ENCODE peak calls at places on chromosomes 12 and 14, in four cellular contexts. One of them, this sample, is unnamed.
A peak's percentile ranks its signal among the peaks of the same experiment; 100 is the strongest.

GRCh38 chr14:53186532-53186931 is 33.4 kb upstream of the DDHD1 start:
- DNase-seq in Kasumi-1: no peak
- DNase-seq in lung: no peak
- DNase-seq in ureter: no peak
- DNase-seq in this sample: no peak

GRCh38 chr12:39028382-39028781 is 123.0 kb upstream of the CPNE8 start:
- DNase-seq in Kasumi-1: no peak
- DNase-seq in lung: no peak
- DNase-seq in ureter: no peak
- DNase-seq in this sample: no peak

GRCh38 chr14:53786045-53786444 is 170.6 kb downstream of the BMP4 start:
- DNase-seq in Kasumi-1: no peak
- DNase-seq in lung: no peak
- DNase-seq in ureter: no peak
- DNase-seq in this sample: no peak

GRCh38 chr14:41830679-41831078 is 224.0 kb downstream of the LRFN5 start:
- DNase-seq in Kasumi-1: no peak
- DNase-seq in lung: no peak
- DNase-seq in ureter: peak; percentile 53
- DNase-seq in this sample: no peak

GRCh38 chr14:96629558-96630222 is 127.5 kb downstream of the PAPOLA start:
- DNase-seq in Kasumi-1: no peak
- DNase-seq in lung: no peak
- DNase-seq in ureter: no peak
- DNase-seq in this sample: no peak

GRCh38 chr12:108627134-108627920 is 6.4 kb downstream of the SELPLG start:
- DNase-seq in Kasumi-1: no peak
- DNase-seq in lung: no peak
- DNase-seq in ureter: no peak
- DNase-seq in this sample: no peak

GRCh38 chr14:105151838-105152793 is 16.5 kb downstream of the JAG2 start:
- DNase-seq in Kasumi-1: no peak
- DNase-seq in lung: no peak
- DNase-seq in ureter: no peak
- DNase-seq in this sample: no peak

GRCh38 chr14:41606249-41607118 is at the start of gene LRFN5:
- DNase-seq in Kasumi-1: no peak
- DNase-seq in lung: peak; percentile 29
- DNase-seq in ureter: no peak
- DNase-seq in this sample: no peak

GRCh38 chr14:104787736-104788532 is 7.6 kb downstream of the AKT1 start:
- DNase-seq in Kasumi-1: peak; percentile 11
- DNase-seq in lung: no peak
- DNase-seq in ureter: no peak
- DNase-seq in this sample: peak; percentile 73

GRCh38 chr12:7989827-7990491 is 42.6 kb upstream of the FOXJ2 start:
- DNase-seq in Kasumi-1: peak; percentile 80
- DNase-seq in lung: peak; percentile 74
- DNase-seq in ureter: peak; percentile 54
- DNase-seq in this sample: peak; percentile 95

GRCh38 chr14:100078997-100079561 is 13.9 kb downstream of the EVL start:
- DNase-seq in Kasumi-1: peak; percentile 82
- DNase-seq in lung: no peak
- DNase-seq in ureter: no peak
- DNase-seq in this sample: no peak

GRCh38 chr12:119412811-119413794 is 78.6 kb downstream of the CCDC60 start:
- DNase-seq in Kasumi-1: peak; percentile 50
- DNase-seq in lung: peak; percentile 64
- DNase-seq in ureter: peak; percentile 52
- DNase-seq in this sample: no peak

GRCh38 chr12:78403136-78403535 is 461.4 kb upstream of the SYT1 start:
- DNase-seq in Kasumi-1: no peak
- DNase-seq in lung: no peak
- DNase-seq in ureter: no peak
- DNase-seq in this sample: no peak